ENCODE peak calls at places on chromosomes 5 and 9, in nine cellular contexts. One of them, this sample, is unnamed.
A peak's percentile ranks its signal among the peaks of the same experiment; 100 is the strongest.

GRCh38 chr5:159096555-159097460 is 2.9 kb downstream of the EBF1 start:
- DNase-seq in LoVo: no peak
- DNase-seq in prostate gland: no peak
- DNase-seq in adipocyte: no peak
- DNase-seq in sciatic nerve: no peak
- DNase-seq in NCI-H1694 treated with DMSO at 0.1 percent for 48 hours: no peak
- DNase-seq in NCI-H146: no peak
- DNase-seq in glutamatergic neuron: peak; percentile 39
- DNase-seq in mucosa of gallbladder: no peak
- DNase-seq in this sample: no peak

GRCh38 chr9:105392531-105392930 is 55.3 kb upstream of the FSD1L start:
- DNase-seq in NCI-H1694 treated with DMSO at 0.1 percent for 48 hours: no peak
- DNase-seq in prostate gland: no peak
- DNase-seq in NCI-H146: no peak
- DNase-seq in sciatic nerve: no peak
- DNase-seq in LoVo: no peak
- DNase-seq in mucosa of gallbladder: no peak
- DNase-seq in glutamatergic neuron: no peak
- DNase-seq in adipocyte: no peak
- DNase-seq in this sample: no peak

GRCh38 chr5:142182840-142183239 is 74.3 kb downstream of the NDFIP1 start:
- DNase-seq in sciatic nerve: no peak
- DNase-seq in mucosa of gallbladder: no peak
- DNase-seq in NCI-H146: no peak
- DNase-seq in glutamatergic neuron: no peak
- DNase-seq in adipocyte: no peak
- DNase-seq in prostate gland: no peak
- DNase-seq in NCI-H1694 treated with DMSO at 0.1 percent for 48 hours: no peak
- DNase-seq in LoVo: no peak
- DNase-seq in this sample: no peak

GRCh38 chr5:178120661-178121357 is 7.5 kb downstream of the N4BP3 start:
- DNase-seq in glutamatergic neuron: peak; percentile 76
- DNase-seq in sciatic nerve: peak; percentile 80
- DNase-seq in NCI-H1694 treated with DMSO at 0.1 percent for 48 hours: peak; percentile 89
- DNase-seq in prostate gland: peak; percentile 92
- DNase-seq in LoVo: no peak
- DNase-seq in adipocyte: no peak
- DNase-seq in mucosa of gallbladder: peak; percentile 80
- DNase-seq in NCI-H146: peak; percentile 84
- DNase-seq in this sample: peak; percentile 60

GRCh38 chr9:124861342-124862229 is at the start of the genes ARPC5L and RPL35:
- DNase-seq in mucosa of gallbladder: peak; percentile 95
- DNase-seq in sciatic nerve: peak; percentile 98
- DNase-seq in prostate gland: peak; percentile 94
- DNase-seq in adipocyte: peak; percentile 98
- DNase-seq in LoVo: peak; percentile 95
- DNase-seq in glutamatergic neuron: peak; percentile 96
- DNase-seq in NCI-H146: peak; percentile 89
- DNase-seq in NCI-H1694 treated with DMSO at 0.1 percent for 48 hours: peak; percentile 78
- DNase-seq in this sample: peak; percentile 91

GRCh38 chr5:177393206-177393765 is 7.2 kb downstream of the PFN3 start:
- DNase-seq in NCI-H1694 treated with DMSO at 0.1 percent for 48 hours: no peak
- DNase-seq in sciatic nerve: no peak
- DNase-seq in LoVo: no peak
- DNase-seq in NCI-H146: no peak
- DNase-seq in mucosa of gallbladder: no peak
- DNase-seq in prostate gland: no peak
- DNase-seq in glutamatergic neuron: no peak
- DNase-seq in adipocyte: no peak
- DNase-seq in this sample: no peak

GRCh38 chr9:36995927-36996471 is 38.1 kb downstream of the PAX5 start:
- DNase-seq in NCI-H1694 treated with DMSO at 0.1 percent for 48 hours: peak; percentile 45
- DNase-seq in NCI-H146: peak; percentile 76
- DNase-seq in mucosa of gallbladder: peak; percentile 40
- DNase-seq in adipocyte: peak; percentile 30
- DNase-seq in sciatic nerve: no peak
- DNase-seq in glutamatergic neuron: peak; percentile 80
- DNase-seq in LoVo: peak; percentile 23
- DNase-seq in prostate gland: peak; percentile 45
- DNase-seq in this sample: peak; percentile 16

GRCh38 chr5:173396311-173396993 is 68.2 kb upstream of the STC2 start:
- DNase-seq in mucosa of gallbladder: no peak
- DNase-seq in NCI-H146: no peak
- DNase-seq in NCI-H1694 treated with DMSO at 0.1 percent for 48 hours: no peak
- DNase-seq in LoVo: no peak
- DNase-seq in prostate gland: no peak
- DNase-seq in sciatic nerve: no peak
- DNase-seq in adipocyte: no peak
- DNase-seq in glutamatergic neuron: peak; percentile 45
- DNase-seq in this sample: no peak

GRCh38 chr5:37448941-37449340 is 69.8 kb downstream of the WDR70 start:
- DNase-seq in glutamatergic neuron: no peak
- DNase-seq in NCI-H1694 treated with DMSO at 0.1 percent for 48 hours: no peak
- DNase-seq in prostate gland: no peak
- DNase-seq in NCI-H146: no peak
- DNase-seq in LoVo: no peak
- DNase-seq in mucosa of gallbladder: no peak
- DNase-seq in sciatic nerve: no peak
- DNase-seq in adipocyte: peak; percentile 9
- DNase-seq in this sample: no peak

GRCh38 chr5:132525299-132525724 is 18.0 kb downstream of the IL5 start:
- DNase-seq in NCI-H146: no peak
- DNase-seq in NCI-H1694 treated with DMSO at 0.1 percent for 48 hours: no peak
- DNase-seq in glutamatergic neuron: no peak
- DNase-seq in adipocyte: no peak
- DNase-seq in sciatic nerve: no peak
- DNase-seq in LoVo: no peak
- DNase-seq in mucosa of gallbladder: no peak
- DNase-seq in prostate gland: no peak
- DNase-seq in this sample: no peak

GRCh38 chr9:114503522-114504340 is 1.5 kb downstream of the WHRN start:
- DNase-seq in sciatic nerve: no peak
- DNase-seq in mucosa of gallbladder: no peak
- DNase-seq in glutamatergic neuron: no peak
- DNase-seq in prostate gland: no peak
- DNase-seq in LoVo: no peak
- DNase-seq in NCI-H1694 treated with DMSO at 0.1 percent for 48 hours: no peak
- DNase-seq in adipocyte: no peak
- DNase-seq in NCI-H146: no peak
- DNase-seq in this sample: no peak

GRCh38 chr5:147648597-147648996 is 133.9 kb downstream of the JAKMIP2 start:
- DNase-seq in mucosa of gallbladder: no peak
- DNase-seq in glutamatergic neuron: no peak
- DNase-seq in NCI-H146: no peak
- DNase-seq in prostate gland: no peak
- DNase-seq in NCI-H1694 treated with DMSO at 0.1 percent for 48 hours: no peak
- DNase-seq in LoVo: no peak
- DNase-seq in adipocyte: no peak
- DNase-seq in sciatic nerve: no peak
- DNase-seq in this sample: no peak

GRCh38 chr9:106575903-106576755 is 286.8 kb upstream of the ZNF462 start:
- DNase-seq in sciatic nerve: no peak
- DNase-seq in mucosa of gallbladder: no peak
- DNase-seq in adipocyte: no peak
- DNase-seq in NCI-H1694 treated with DMSO at 0.1 percent for 48 hours: no peak
- DNase-seq in NCI-H146: no peak
- DNase-seq in glutamatergic neuron: no peak
- DNase-seq in LoVo: no peak
- DNase-seq in prostate gland: no peak
- DNase-seq in this sample: no peak

GRCh38 chr5:125154321-125154811 is 407.9 kb upstream of the ZNF608 start:
- DNase-seq in glutamatergic neuron: no peak
- DNase-seq in adipocyte: peak; percentile 32
- DNase-seq in NCI-H1694 treated with DMSO at 0.1 percent for 48 hours: no peak
- DNase-seq in prostate gland: no peak
- DNase-seq in mucosa of gallbladder: no peak
- DNase-seq in sciatic nerve: no peak
- DNase-seq in LoVo: no peak
- DNase-seq in NCI-H146: no peak
- DNase-seq in this sample: no peak

GRCh38 chr9:95381243-95381642 is 63.7 kb upstream of the FANCC start:
- DNase-seq in LoVo: peak; percentile 13
- DNase-seq in adipocyte: peak; percentile 78
- DNase-seq in prostate gland: no peak
- DNase-seq in mucosa of gallbladder: no peak
- DNase-seq in sciatic nerve: no peak
- DNase-seq in NCI-H146: no peak
- DNase-seq in glutamatergic neuron: no peak
- DNase-seq in NCI-H1694 treated with DMSO at 0.1 percent for 48 hours: no peak
- DNase-seq in this sample: no peak

GRCh38 chr9:114124138-114124537 is 25.0 kb upstream of the KIF12 start:
- DNase-seq in NCI-H1694 treated with DMSO at 0.1 percent for 48 hours: no peak
- DNase-seq in prostate gland: no peak
- DNase-seq in NCI-H146: no peak
- DNase-seq in adipocyte: no peak
- DNase-seq in mucosa of gallbladder: no peak
- DNase-seq in glutamatergic neuron: no peak
- DNase-seq in LoVo: no peak
- DNase-seq in sciatic nerve: no peak
- DNase-seq in this sample: no peak

GRCh38 chr5:26329562-26330189 is 708.7 kb downstream of the CDH9 start:
- DNase-seq in NCI-H1694 treated with DMSO at 0.1 percent for 48 hours: peak; percentile 49
- DNase-seq in sciatic nerve: no peak
- DNase-seq in LoVo: no peak
- DNase-seq in adipocyte: peak; percentile 32
- DNase-seq in NCI-H146: peak; percentile 15
- DNase-seq in prostate gland: no peak
- DNase-seq in glutamatergic neuron: no peak
- DNase-seq in mucosa of gallbladder: no peak
- DNase-seq in this sample: no peak